ENCODE peak calls at places on chromosome 21, in five cellular contexts. V is activated naive CD4-positive, alpha-beta T cell treated with anti-CD3 and anti-CD28 coated beads, Interleukin-2, amount 50 U/mL, for 72 hours; R is NCI-H1436; F is dermis blood vessel endothelial cell; D is astrocyte of the spinal cord. E is an unnamed sample.

GRCh38 chr21:30695956-30696355 is 22.6 kb downstream of the KRTAP21-3 start:
- DNase-seq in F (no peak), R (no peak), D (no peak), V (no peak), E (no peak)

GRCh38 chr21:25103500-25104207 is 503.6 kb downstream of the MRPL39 start:
- DNase-seq in V (no peak), R (no peak), F (no peak), D (peak), E (no peak)

GRCh38 chr21:41966872-41967621 is 13.2 kb upstream of the C2CD2 start:
- DNase-seq in V (peak), D (no peak), R (no peak), F (no peak), E (no peak)

GRCh38 chr21:41316200-41316599 is 401 bp upstream of the FAM3B start:
- DNase-seq in D (no peak), V (no peak), F (no peak), R (no peak), E (no peak)

GRCh38 chr21:43346551-43346950 is 80.4 kb downstream of the SIK1 start:
- DNase-seq in F (no peak), V (no peak), R (no peak), D (no peak), E (no peak)

GRCh38 chr21:23452384-23453083 is 2154.7 kb downstream of the MRPL39 start:
- DNase-seq in R (peak), D (no peak), V (no peak), F (no peak), E (no peak)

GRCh38 chr21:34639250-34639649 is 24.3 kb upstream of the RCAN1 start:
- DNase-seq in D (no peak), R (no peak), F (no peak), V (no peak), E (no peak)

GRCh38 chr21:41701749-41702148 is 65.1 kb downstream of the RIPK4 start:
- DNase-seq in D (no peak), R (no peak), V (no peak), F (no peak), E (no peak)

GRCh38 chr21:44785620-44786344 is 15.8 kb downstream of the UBE2G2 start:
- DNase-seq in R (no peak), V (no peak), F (no peak), D (peak), E (no peak)

GRCh38 chr21:24514081-24514733 is 1093.1 kb downstream of the MRPL39 start:
- DNase-seq in D (peak), F (peak), V (no peak), R (peak), E (no peak)

GRCh38 chr21:17538576-17538975 is 25.7 kb downstream of the CXADR start:
- DNase-seq in F (no peak), D (no peak), R (no peak), V (no peak), E (no peak)

GRCh38 chr21:37435120-37435519 is 68.5 kb downstream of the DYRK1A start:
- DNase-seq in D (peak), V (no peak), F (peak), R (peak), E (peak)

GRCh38 chr21:42305707-42306147 is 9.5 kb downstream of the TFF3 start:
- DNase-seq in D (no peak), R (no peak), F (no peak), V (peak), E (no peak)

GRCh38 chr21:40117236-40117635 is 250.0 kb downstream of the PCP4 start:
- DNase-seq in R (no peak), F (no peak), V (no peak), D (no peak), E (no peak)

GRCh38 chr21:45417951-45418300 is 13.0 kb downstream of the COL18A1 start:
- DNase-seq in V (no peak), D (no peak), F (no peak), R (no peak), E (no peak)

GRCh38 chr21:34129971-34130597 is 56.7 kb downstream of the MRPS6 start:
- DNase-seq in D (no peak), V (no peak), R (no peak), F (no peak), E (no peak)

GRCh38 chr21:36835383-36835795 is 131.1 kb downstream of the HLCS start:
- DNase-seq in R (no peak), D (no peak), F (no peak), V (no peak), E (no peak)

GRCh38 chr21:41167348-41168342 is at the start of gene BACE2:
- DNase-seq in F (peak), R (peak), V (no peak), D (peak), E (peak)

GRCh38 chr21:22201142-22201541 is 1202.9 kb downstream of the NCAM2 start:
- DNase-seq in D (no peak), F (no peak), R (no peak), V (no peak), E (no peak)

GRCh38 chr21:43585924-43586411 is 73.3 kb downstream of the HSF2BP start:
- DNase-seq in V (no peak), F (peak), R (no peak), D (peak), E (peak)

GRCh38 chr21:35226960-35227741 is 178.0 kb upstream of the RUNX1 start:
- DNase-seq in F (no peak), D (no peak), V (no peak), R (peak), E (peak)

GRCh38 chr21:40731206-40731605 is 115.8 kb downstream of the DSCAM start:
- DNase-seq in V (no peak), R (no peak), D (no peak), F (no peak), E (no peak)

GRCh38 chr21:39518055-39518844 is 66.5 kb downstream of the SH3BGR start:
- DNase-seq in V (no peak), D (peak), R (peak), F (peak), E (peak)

GRCh38 chr21:15319727-15320126 is 254.9 kb upstream of the NRIP1 start:
- DNase-seq in V (no peak), F (no peak), D (no peak), R (no peak), E (no peak)

GRCh38 chr21:42088658-42089057 is 17.5 kb downstream of the UMODL1 start:
- DNase-seq in R (no peak), V (no peak), D (no peak), F (no peak), E (no peak)

GRCh38 chr21:45116066-45116465 is 41.7 kb downstream of the ADARB1 start:
- DNase-seq in R (no peak), D (no peak), F (no peak), V (no peak), E (no peak)

GRCh38 chr21:38879912-38880577 is 74.3 kb downstream of the ETS2 start:
- DNase-seq in F (no peak), R (no peak), V (no peak), D (no peak), E (no peak)

GRCh38 chr21:38139380-38140168 is 117.2 kb upstream of the KCNJ15 start:
- DNase-seq in D (peak), F (no peak), R (no peak), V (no peak), E (no peak)

E was measured in CD4-positive, CD25-positive, alpha-beta regulatory T cell.